ENCODE peak calls at places on chromosome 7, in five cellular contexts. Q is Daoy; N is CD8-positive, alpha-beta T cell; R is adrenal gland; B is T-helper 2 cell. D is an unnamed sample.
A peak's percentile ranks its signal among the peaks of the same experiment; 100 is the strongest.

GRCh38 chr7:45920543-45921380 is at the start of gene IGFBP3:
- DNase-seq in B (no peak), R (no peak), N (no peak), Q (peak; percentile 87), D (peak; percentile 23)

GRCh38 chr7:503575-504111 is 16.0 kb downstream of the PDGFA start:
- DNase-seq in N (no peak), R (no peak), Q (no peak), B (no peak), D (no peak)

GRCh38 chr7:112212516-112213036 is 6.1 kb downstream of the ZNF277 start:
- DNase-seq in B (no peak), N (no peak), R (no peak), Q (no peak), D (no peak)

GRCh38 chr7:115198143-115198542 is 276.2 kb downstream of the MDFIC start:
- DNase-seq in R (no peak), Q (no peak), B (no peak), N (no peak), D (no peak)

GRCh38 chr7:156989766-156990535 is 20.5 kb downstream of the MNX1 start:
- DNase-seq in N (no peak), Q (no peak), R (no peak), B (no peak), D (no peak)

GRCh38 chr7:142711722-142712616 is 37.3 kb upstream of the PRSS1 start:
- DNase-seq in N (no peak), R (no peak), B (peak; percentile 25), Q (peak; percentile 66), D (peak; percentile 4)

GRCh38 chr7:47298636-47299035 is 283.3 kb downstream of the TNS3 start:
- DNase-seq in N (no peak), Q (no peak), R (no peak), B (no peak), D (no peak)

GRCh38 chr7:45638916-45639315 is 64.7 kb downstream of the ADCY1 start:
- DNase-seq in R (no peak), N (no peak), Q (no peak), B (no peak), D (no peak)

GRCh38 chr7:40498933-40499332 is 364.1 kb downstream of the SUGCT start:
- DNase-seq in B (no peak), N (no peak), R (no peak), Q (no peak), D (no peak)

GRCh38 chr7:9854605-9855004 is 1119.1 kb upstream of the PHF14 start:
- DNase-seq in R (no peak), N (no peak), B (no peak), Q (no peak), D (no peak)

GRCh38 chr7:31104361-31105255 is 52.5 kb downstream of the ADCYAP1R1 start:
- DNase-seq in B (no peak), Q (no peak), R (no peak), N (no peak), D (no peak)

GRCh38 chr7:102938679-102939078 is 25.9 kb downstream of the LRRC17 start:
- DNase-seq in N (no peak), R (no peak), B (no peak), Q (no peak), D (no peak)

GRCh38 chr7:113084499-113085172 is 2.0 kb downstream of the GPR85 start:
- DNase-seq in R (no peak), N (no peak), B (no peak), Q (no peak), D (no peak)

GRCh38 chr7:2210551-2211258 is 22.0 kb downstream of the MAD1L1 start:
- DNase-seq in R (no peak), N (no peak), B (no peak), Q (no peak), D (no peak)

GRCh38 chr7:135499818-135500217 is 10.1 kb downstream of the CNOT4 start:
- DNase-seq in R (no peak), Q (no peak), N (no peak), B (no peak), D (no peak)

D was measured in activated T-helper 1 cell treated with Interleukin-2 at 50 U/mL for 16 hours.